ENCODE peak calls at places on chromosomes 1 and 21, in eight cellular contexts. One of them, this sample, is unnamed.

GRCh38 chr1:186876436-186876835 is 47.7 kb downstream of the PLA2G4A start:
- DNase-seq in left ventricle myocardium inferior: no peak
- DNase-seq in lower lobe of right lung: no peak
- DNase-seq in mesendoderm: no peak
- DNase-seq in aorta: no peak
- DNase-seq in CD8-positive, alpha-beta T cell: no peak
- DNase-seq in NT2/D1: no peak
- DNase-seq in astrocyte of the spinal cord: no peak
- DNase-seq in this sample: no peak

GRCh38 chr1:149978547-149979023 is 31.9 kb downstream of the OTUD7B start:
- DNase-seq in left ventricle myocardium inferior: no peak
- DNase-seq in lower lobe of right lung: no peak
- DNase-seq in mesendoderm: no peak
- DNase-seq in aorta: no peak
- DNase-seq in CD8-positive, alpha-beta T cell: no peak
- DNase-seq in NT2/D1: no peak
- DNase-seq in astrocyte of the spinal cord: no peak
- DNase-seq in this sample: no peak

GRCh38 chr1:163410073-163410522 is 88.3 kb downstream of the NUF2 start:
- DNase-seq in left ventricle myocardium inferior: no peak
- DNase-seq in lower lobe of right lung: no peak
- DNase-seq in mesendoderm: peak
- DNase-seq in aorta: no peak
- DNase-seq in CD8-positive, alpha-beta T cell: peak
- DNase-seq in NT2/D1: peak
- DNase-seq in astrocyte of the spinal cord: peak
- DNase-seq in this sample: peak

GRCh38 chr1:996851-997727 is 2.8 kb downstream of the HES4 start:
- DNase-seq in left ventricle myocardium inferior: no peak
- DNase-seq in lower lobe of right lung: no peak
- DNase-seq in mesendoderm: no peak
- DNase-seq in aorta: no peak
- DNase-seq in CD8-positive, alpha-beta T cell: no peak
- DNase-seq in NT2/D1: no peak
- DNase-seq in astrocyte of the spinal cord: no peak
- DNase-seq in this sample: peak

GRCh38 chr1:175808573-175808972 is 65.2 kb upstream of the TNR start:
- DNase-seq in left ventricle myocardium inferior: no peak
- DNase-seq in lower lobe of right lung: no peak
- DNase-seq in mesendoderm: peak
- DNase-seq in aorta: no peak
- DNase-seq in CD8-positive, alpha-beta T cell: no peak
- DNase-seq in NT2/D1: peak
- DNase-seq in astrocyte of the spinal cord: no peak
- DNase-seq in this sample: no peak

GRCh38 chr21:36097427-36098230 is 27.8 kb downstream of the CBR1 start:
- DNase-seq in left ventricle myocardium inferior: no peak
- DNase-seq in lower lobe of right lung: no peak
- DNase-seq in mesendoderm: no peak
- DNase-seq in aorta: no peak
- DNase-seq in CD8-positive, alpha-beta T cell: no peak
- DNase-seq in NT2/D1: peak
- DNase-seq in astrocyte of the spinal cord: peak
- DNase-seq in this sample: no peak

GRCh38 chr21:19767546-19767945 is 1230.7 kb upstream of the NCAM2 start:
- DNase-seq in left ventricle myocardium inferior: no peak
- DNase-seq in lower lobe of right lung: no peak
- DNase-seq in mesendoderm: no peak
- DNase-seq in aorta: no peak
- DNase-seq in CD8-positive, alpha-beta T cell: no peak
- DNase-seq in NT2/D1: no peak
- DNase-seq in astrocyte of the spinal cord: no peak
- DNase-seq in this sample: no peak

GRCh38 chr1:98253145-98253544 is 332.3 kb upstream of the DPYD start:
- DNase-seq in left ventricle myocardium inferior: no peak
- DNase-seq in lower lobe of right lung: no peak
- DNase-seq in mesendoderm: no peak
- DNase-seq in aorta: no peak
- DNase-seq in CD8-positive, alpha-beta T cell: no peak
- DNase-seq in NT2/D1: peak
- DNase-seq in astrocyte of the spinal cord: no peak
- DNase-seq in this sample: no peak

GRCh38 chr1:109466440-109467300 is at the start of gene SYPL2:
- DNase-seq in left ventricle myocardium inferior: peak
- DNase-seq in lower lobe of right lung: peak
- DNase-seq in mesendoderm: peak
- DNase-seq in aorta: peak
- DNase-seq in CD8-positive, alpha-beta T cell: no peak
- DNase-seq in NT2/D1: peak
- DNase-seq in astrocyte of the spinal cord: no peak
- DNase-seq in this sample: no peak